ENCODE peak calls at places on chromosomes 4 and X, in six cellular contexts. One of them, this sample, is unnamed.

GRCh38 chr4:56633486-56633885 is 47.6 kb downstream of the HOPX start:
- DNase-seq in upper lobe of right lung: no peak
- DNase-seq in myocyte: no peak
- DNase-seq in CD14-positive monocyte: no peak
- DNase-seq in activated naive CD4-positive, alpha-beta T cell treated with anti-CD3 and anti-CD28 coated beads, Interleukin-2, amount 50 U/mL, for 16 hours: no peak
- DNase-seq in right cardiac atrium: no peak
- DNase-seq in this sample: no peak

GRCh38 chr4:74157743-74158560 is at the start of gene MTHFD2L:
- DNase-seq in upper lobe of right lung: peak; percentile 98
- DNase-seq in myocyte: peak; percentile 97
- DNase-seq in CD14-positive monocyte: peak; percentile 84
- DNase-seq in activated naive CD4-positive, alpha-beta T cell treated with anti-CD3 and anti-CD28 coated beads, Interleukin-2, amount 50 U/mL, for 16 hours: peak; percentile 84
- DNase-seq in right cardiac atrium: peak; percentile 97
- DNase-seq in this sample: peak; percentile 98

GRCh38 chr4:2865381-2865780 is 21.7 kb downstream of the ADD1 start:
- DNase-seq in upper lobe of right lung: no peak
- DNase-seq in myocyte: no peak
- DNase-seq in CD14-positive monocyte: no peak
- DNase-seq in activated naive CD4-positive, alpha-beta T cell treated with anti-CD3 and anti-CD28 coated beads, Interleukin-2, amount 50 U/mL, for 16 hours: no peak
- DNase-seq in right cardiac atrium: no peak
- DNase-seq in this sample: no peak

GRCh38 chr4:12679217-12679616 is 804.9 kb downstream of the RAB28 start:
- DNase-seq in upper lobe of right lung: no peak
- DNase-seq in myocyte: no peak
- DNase-seq in CD14-positive monocyte: no peak
- DNase-seq in activated naive CD4-positive, alpha-beta T cell treated with anti-CD3 and anti-CD28 coated beads, Interleukin-2, amount 50 U/mL, for 16 hours: no peak
- DNase-seq in right cardiac atrium: no peak
- DNase-seq in this sample: no peak

GRCh38 chrX:323721-324628 is 5.4 kb upstream of the GTPBP6 start:
- DNase-seq in upper lobe of right lung: peak; percentile 67
- DNase-seq in myocyte: peak; percentile 30
- DNase-seq in CD14-positive monocyte: peak; percentile 50
- DNase-seq in activated naive CD4-positive, alpha-beta T cell treated with anti-CD3 and anti-CD28 coated beads, Interleukin-2, amount 50 U/mL, for 16 hours: peak; percentile 52
- DNase-seq in right cardiac atrium: peak; percentile 44
- DNase-seq in this sample: peak; percentile 70

GRCh38 chr4:110610940-110611785 is 11.7 kb downstream of the PITX2 start:
- DNase-seq in upper lobe of right lung: no peak
- DNase-seq in myocyte: no peak
- DNase-seq in CD14-positive monocyte: no peak
- DNase-seq in activated naive CD4-positive, alpha-beta T cell treated with anti-CD3 and anti-CD28 coated beads, Interleukin-2, amount 50 U/mL, for 16 hours: no peak
- DNase-seq in right cardiac atrium: no peak
- DNase-seq in this sample: no peak

GRCh38 chrX:38891641-38892413 is 90.6 kb downstream of the MID1IP1 start:
- DNase-seq in upper lobe of right lung: no peak
- DNase-seq in myocyte: peak; percentile 82
- DNase-seq in CD14-positive monocyte: no peak
- DNase-seq in activated naive CD4-positive, alpha-beta T cell treated with anti-CD3 and anti-CD28 coated beads, Interleukin-2, amount 50 U/mL, for 16 hours: no peak
- DNase-seq in right cardiac atrium: no peak
- DNase-seq in this sample: no peak

GRCh38 chr4:13656569-13656988 is 29.1 kb upstream of the BOD1L1 start:
- DNase-seq in upper lobe of right lung: peak; percentile 72
- DNase-seq in myocyte: peak; percentile 80
- DNase-seq in CD14-positive monocyte: peak; percentile 47
- DNase-seq in activated naive CD4-positive, alpha-beta T cell treated with anti-CD3 and anti-CD28 coated beads, Interleukin-2, amount 50 U/mL, for 16 hours: peak; percentile 74
- DNase-seq in right cardiac atrium: peak; percentile 45
- DNase-seq in this sample: peak; percentile 55

GRCh38 chrX:17860811-17861495 is at the start of gene RAI2:
- DNase-seq in upper lobe of right lung: peak; percentile 77
- DNase-seq in myocyte: peak; percentile 3
- DNase-seq in CD14-positive monocyte: no peak
- DNase-seq in activated naive CD4-positive, alpha-beta T cell treated with anti-CD3 and anti-CD28 coated beads, Interleukin-2, amount 50 U/mL, for 16 hours: peak; percentile 24
- DNase-seq in right cardiac atrium: peak; percentile 32
- DNase-seq in this sample: peak; percentile 54